ENCODE peak calls at places on chromosomes 13 and 19, in seven cellular contexts. I is progenitor cell of endocrine pancreas, Z is vagina, N is Caco-2, G is fibroblast of lung, C is kidney, D is astrocyte. M is an unnamed sample.
A peak's percentile ranks its signal among the peaks of the same experiment; 100 is the strongest.

GRCh38 chr19:29255912-29256311 is 43.0 kb upstream of the UQCRFS1 start:
- DNase-seq in D (no peak), N (no peak), G (no peak), C (no peak), I (no peak), Z (no peak), M (no peak)

GRCh38 chr19:33134571-33135041 is 2.7 kb downstream of the WDR88 start:
- DNase-seq in I (no peak), Z (no peak), G (no peak), D (no peak), N (no peak), C (peak; percentile 78), M (no peak)

GRCh38 chr19:4749870-4750269 is 26.2 kb upstream of the DPP9 start:
- DNase-seq in N (no peak), Z (no peak), G (no peak), D (no peak), I (no peak), C (no peak), M (no peak)

GRCh38 chr13:50299546-50300249 is 284.5 kb downstream of the KCNRG start:
- DNase-seq in C (no peak), I (no peak), Z (no peak), N (no peak), G (peak; percentile 66), D (peak; percentile 59), M (no peak)

GRCh38 chr19:29247051-29247450 is 34.1 kb upstream of the UQCRFS1 start:
- DNase-seq in C (no peak), D (no peak), Z (no peak), I (no peak), N (no peak), G (no peak), M (no peak)

GRCh38 chr13:67238277-67238859 is 8.2 kb upstream of the PCDH9 start:
- DNase-seq in Z (no peak), G (peak; percentile 16), N (peak; percentile 33), C (no peak), I (no peak), D (no peak), M (peak; percentile 42)

GRCh38 chr13:44816701-44817684 is 172.3 kb downstream of the NUFIP1 start:
- DNase-seq in Z (no peak), C (no peak), D (peak; percentile 53), G (peak; percentile 67), N (no peak), I (no peak), M (peak; percentile 62)

GRCh38 chr19:33473644-33474305 is 47.8 kb downstream of the PEPD start:
- DNase-seq in N (no peak), Z (no peak), I (no peak), D (peak; percentile 73), G (peak; percentile 75), C (no peak), M (peak; percentile 70)

GRCh38 chr19:55489711-55490477 is 1.7 kb downstream of the SSC5D start:
- DNase-seq in Z (no peak), N (no peak), D (no peak), G (no peak), C (no peak), I (no peak), M (no peak)

GRCh38 chr19:48194041-48194871 is 23.8 kb downstream of the ZSWIM9 start:
- DNase-seq in D (no peak), G (no peak), Z (no peak), I (no peak), C (peak; percentile 61), N (no peak), M (no peak)

GRCh38 chr13:72677431-72677830 is 50.0 kb downstream of the MZT1 start:
- DNase-seq in D (no peak), C (no peak), I (no peak), N (peak; percentile 59), Z (no peak), G (peak; percentile 23), M (no peak)

GRCh38 chr13:60759499-60759898 is 362.5 kb downstream of the TDRD3 start:
- DNase-seq in G (peak; percentile 44), I (no peak), Z (no peak), N (no peak), D (peak; percentile 12), C (no peak), M (no peak)

GRCh38 chr13:44303681-44304432 is 69.8 kb upstream of the SERP2 start:
- DNase-seq in C (peak; percentile 82), D (no peak), Z (peak; percentile 86), I (no peak), G (no peak), N (no peak), M (no peak)

GRCh38 chr19:2270572-2271515 is 11.1 kb downstream of the PEAK3 start:
- DNase-seq in D (peak; percentile 66), G (peak; percentile 82), I (no peak), Z (no peak), N (peak; percentile 84), C (peak; percentile 97), M (peak; percentile 77)

GRCh38 chr13:48715977-48716376 is 62.2 kb downstream of the CYSLTR2 start:
- DNase-seq in N (no peak), Z (no peak), G (no peak), I (no peak), D (no peak), C (no peak), M (no peak)

GRCh38 chr19:17244618-17245534 is 843 bp downstream of the NR2F6 start:
- DNase-seq in G (no peak), C (no peak), D (no peak), I (no peak), N (peak; percentile 61), Z (no peak), M (no peak)

GRCh38 chr19:35462476-35462953 is 14.5 kb downstream of the FFAR2 start:
- DNase-seq in Z (no peak), G (no peak), D (no peak), C (no peak), N (no peak), I (no peak), M (peak; percentile 0)

GRCh38 chr19:19600793-19601346 is 17.6 kb downstream of the PBX4 start:
- DNase-seq in G (no peak), C (no peak), D (no peak), Z (no peak), N (no peak), I (no peak), M (no peak)

GRCh38 chr13:109214393-109214792 is 572.0 kb downstream of the IRS2 start:
- DNase-seq in Z (no peak), D (no peak), G (peak; percentile 15), C (no peak), N (no peak), I (no peak), M (no peak)

GRCh38 chr19:1970003-1970805 is 29.2 kb downstream of the CSNK1G2 start:
- DNase-seq in I (no peak), D (peak; percentile 10), C (peak; percentile 61), Z (no peak), N (no peak), G (peak; percentile 31), M (no peak)

GRCh38 chr19:47781590-47782318 is 3.3 kb downstream of the SELENOW start:
- DNase-seq in D (no peak), N (no peak), Z (no peak), C (no peak), G (no peak), I (no peak), M (no peak)

GRCh38 chr19:10817291-10818038 is 18.5 kb downstream of the TMED1 start:
- DNase-seq in G (peak; percentile 90), C (peak; percentile 90), D (peak; percentile 84), Z (no peak), N (no peak), I (no peak), M (peak; percentile 97)

GRCh38 chr13:51731759-51732158 is 72.2 kb downstream of the DHRS12 start:
- DNase-seq in Z (no peak), I (no peak), N (no peak), G (peak; percentile 31), D (no peak), C (no peak), M (peak; percentile 48)
- TF ChIP-seq CTCF in Z (peak; percentile 55), I (no peak), N (peak; percentile 41), G (peak; percentile 61), D (peak; percentile 33), C (peak; percentile 43), M (peak; percentile 71)

GRCh38 chr13:97749174-97749573 is 204.3 kb upstream of the IPO5 start:
- DNase-seq in I (no peak), D (peak; percentile 2), G (peak; percentile 12), C (no peak), Z (peak; percentile 27), N (peak; percentile 17), M (no peak)
- TF ChIP-seq CTCF in I (no peak), D (no peak), G (no peak), C (no peak), Z (no peak), N (peak; percentile 10), M (no peak)

GRCh38 chr13:41411536-41411935 is 45.8 kb upstream of the RGCC start:
- DNase-seq in D (peak; percentile 48), N (peak; percentile 74), C (no peak), G (peak; percentile 54), Z (no peak), I (no peak), M (peak; percentile 52)

GRCh38 chr13:41413907-41414306 is 43.4 kb upstream of the RGCC start:
- DNase-seq in C (no peak), G (no peak), D (no peak), Z (no peak), I (no peak), N (no peak), M (no peak)

GRCh38 chr13:41408061-41408460 is 49.3 kb upstream of the RGCC start:
- DNase-seq in C (no peak), D (no peak), Z (no peak), G (peak; percentile 12), I (no peak), N (no peak), M (no peak)

GRCh38 chr13:41409611-41410010 is 47.7 kb upstream of the RGCC start:
- DNase-seq in I (no peak), G (peak; percentile 5), Z (no peak), D (no peak), C (no peak), N (no peak), M (no peak)

GRCh38 chr13:41411060-41411459 is 46.3 kb upstream of the RGCC start:
- DNase-seq in D (no peak), C (no peak), I (no peak), Z (no peak), G (no peak), N (no peak), M (no peak)
- TF ChIP-seq CTCF in D (no peak), C (no peak), I (no peak), Z (no peak), G (no peak), N (no peak), M (no peak)

GRCh38 chr13:32029684-32030083 is 1.9 kb upstream of the FRY start:
- DNase-seq in D (no peak), N (no peak), I (no peak), C (no peak), G (no peak), Z (no peak), M (no peak)

GRCh38 chr13:32024750-32025149 is 6.8 kb upstream of the FRY start:
- DNase-seq in N (peak; percentile 44), I (no peak), D (no peak), C (no peak), Z (no peak), G (no peak), M (no peak)

GRCh38 chr13:32025730-32026129 is 5.8 kb upstream of the FRY start:
- DNase-seq in G (no peak), I (no peak), Z (no peak), C (no peak), D (no peak), N (no peak), M (no peak)

GRCh38 chr13:32023698-32024097 is 7.9 kb upstream of the FRY start:
- DNase-seq in I (no peak), Z (no peak), C (no peak), D (no peak), N (no peak), G (no peak), M (no peak)

GRCh38 chr13:32026619-32027018 is 5.0 kb upstream of the FRY start:
- DNase-seq in C (no peak), I (no peak), Z (no peak), D (no peak), N (no peak), G (no peak), M (no peak)
- TF ChIP-seq CTCF in C (no peak), I (no peak), Z (no peak), D (no peak), N (no peak), G (no peak), M (no peak)